ENCODE peak calls at places on chromosomes 3 and 15, in ten cellular contexts. One of them, this sample, is unnamed. For H3K27me3, the result is how much of the 10 kb centered on the place peaks cover.

GRCh38 chr15:92385096-92385495 is 8.6 kb upstream of the ST8SIA2 start:
- DNase-seq in right lobe of liver: no peak
- DNase-seq in PC-3: peak
- DNase-seq in tibial artery: no peak
- DNase-seq in cardiac muscle cell: no peak
- DNase-seq in prostate gland: no peak
- DNase-seq in body of pancreas: no peak
- DNase-seq in AG04450: no peak
- DNase-seq in mammary epithelial cell: peak
- DNase-seq in psoas muscle: no peak
- DNase-seq in this sample: no peak

GRCh38 chr3:126098391-126098858 is 14.5 kb upstream of the SLC41A3 start:
- DNase-seq in cardiac muscle cell: no peak
- DNase-seq in PC-3: no peak
- DNase-seq in AG04450: no peak
- DNase-seq in psoas muscle: no peak
- DNase-seq in mammary epithelial cell: no peak
- DNase-seq in right lobe of liver: no peak
- DNase-seq in prostate gland: no peak
- DNase-seq in body of pancreas: no peak
- DNase-seq in tibial artery: no peak
- DNase-seq in this sample: no peak

GRCh38 chr15:62850791-62851291 is 191.7 kb upstream of the TPM1 start:
- DNase-seq in right lobe of liver: no peak
- DNase-seq in PC-3: peak
- DNase-seq in tibial artery: no peak
- DNase-seq in mammary epithelial cell: peak
- DNase-seq in cardiac muscle cell: peak
- DNase-seq in psoas muscle: no peak
- DNase-seq in prostate gland: no peak
- DNase-seq in body of pancreas: no peak
- DNase-seq in AG04450: peak
- DNase-seq in this sample: no peak

GRCh38 chr15:58762731-58763130 is 8.4 kb upstream of the MINDY2 start:
- DNase-seq in AG04450: no peak
- DNase-seq in PC-3: no peak
- DNase-seq in cardiac muscle cell: no peak
- DNase-seq in tibial artery: no peak
- DNase-seq in mammary epithelial cell: no peak
- DNase-seq in body of pancreas: no peak
- DNase-seq in psoas muscle: no peak
- DNase-seq in right lobe of liver: no peak
- DNase-seq in prostate gland: no peak
- DNase-seq in this sample: no peak

GRCh38 chr15:70236306-70237103 is 138.8 kb upstream of the TLE3 start:
- DNase-seq in AG04450: peak
- DNase-seq in right lobe of liver: no peak
- DNase-seq in prostate gland: no peak
- DNase-seq in psoas muscle: no peak
- DNase-seq in mammary epithelial cell: peak
- DNase-seq in cardiac muscle cell: no peak
- DNase-seq in body of pancreas: no peak
- DNase-seq in tibial artery: no peak
- DNase-seq in PC-3: peak
- DNase-seq in this sample: no peak

GRCh38 chr3:43013743-43014155 is 34.6 kb downstream of the GASK1A start:
- DNase-seq in body of pancreas: no peak
- DNase-seq in PC-3: no peak
- DNase-seq in tibial artery: no peak
- DNase-seq in right lobe of liver: no peak
- DNase-seq in psoas muscle: no peak
- DNase-seq in mammary epithelial cell: no peak
- DNase-seq in prostate gland: no peak
- DNase-seq in AG04450: no peak
- DNase-seq in cardiac muscle cell: no peak
- DNase-seq in this sample: no peak

GRCh38 chr3:133542871-133543270 is 30.6 kb upstream of the CDV3 start:
- DNase-seq in prostate gland: no peak
- DNase-seq in psoas muscle: no peak
- DNase-seq in AG04450: no peak
- DNase-seq in body of pancreas: no peak
- DNase-seq in mammary epithelial cell: no peak
- DNase-seq in right lobe of liver: no peak
- DNase-seq in cardiac muscle cell: no peak
- DNase-seq in tibial artery: no peak
- DNase-seq in PC-3: no peak
- DNase-seq in this sample: no peak

GRCh38 chr3:129616713-129617112 is 10.2 kb upstream of the PLXND1 start:
- DNase-seq in prostate gland: no peak
- DNase-seq in tibial artery: peak
- DNase-seq in right lobe of liver: peak
- DNase-seq in body of pancreas: no peak
- DNase-seq in cardiac muscle cell: no peak
- DNase-seq in mammary epithelial cell: peak
- DNase-seq in AG04450: no peak
- DNase-seq in psoas muscle: no peak
- DNase-seq in PC-3: no peak
- DNase-seq in this sample: no peak

GRCh38 chr3:180059351-180059750 is 22.6 kb upstream of the PEX5L start:
- DNase-seq in body of pancreas: no peak
- DNase-seq in tibial artery: no peak
- DNase-seq in prostate gland: no peak
- DNase-seq in mammary epithelial cell: peak
- DNase-seq in PC-3: peak
- DNase-seq in AG04450: no peak
- DNase-seq in psoas muscle: no peak
- DNase-seq in right lobe of liver: no peak
- DNase-seq in cardiac muscle cell: no peak
- DNase-seq in this sample: no peak

GRCh38 chr3:186653079-186653710 is 12.6 kb upstream of the HRG start:
- DNase-seq in psoas muscle: no peak
- DNase-seq in tibial artery: no peak
- DNase-seq in cardiac muscle cell: no peak
- DNase-seq in body of pancreas: no peak
- DNase-seq in AG04450: no peak
- DNase-seq in mammary epithelial cell: no peak
- DNase-seq in right lobe of liver: no peak
- DNase-seq in prostate gland: no peak
- DNase-seq in PC-3: no peak
- DNase-seq in this sample: no peak

GRCh38 chr3:108117245-108117644 is 26.4 kb upstream of the CD47 start:
- DNase-seq in PC-3: peak
- DNase-seq in cardiac muscle cell: peak
- DNase-seq in tibial artery: no peak
- DNase-seq in right lobe of liver: no peak
- DNase-seq in psoas muscle: no peak
- DNase-seq in prostate gland: no peak
- DNase-seq in mammary epithelial cell: peak
- DNase-seq in AG04450: no peak
- DNase-seq in body of pancreas: no peak
- DNase-seq in this sample: no peak

DNA sequence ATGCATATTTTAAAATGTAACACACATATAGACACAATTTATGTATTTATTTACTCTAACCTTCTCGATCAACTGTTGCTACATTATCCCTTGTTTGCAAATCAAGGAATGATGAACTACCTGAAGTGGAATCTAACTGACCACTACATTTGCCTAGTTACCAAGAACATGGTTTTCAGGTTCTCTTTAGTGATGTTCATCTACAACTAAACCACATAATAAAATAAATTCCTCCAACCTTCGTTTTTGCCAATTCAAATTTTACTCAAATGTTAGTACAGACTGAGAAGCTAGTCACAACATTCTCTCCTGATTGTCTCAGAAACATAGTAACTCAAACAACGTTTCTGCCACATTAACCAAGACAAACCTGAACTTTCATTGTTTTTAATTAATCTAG is 521.9 kb downstream of the FOXP1 start:
- DNase-seq in AG04450: no peak
- DNase-seq in right lobe of liver: no peak
- DNase-seq in body of pancreas: no peak
- DNase-seq in cardiac muscle cell: no peak
- DNase-seq in mammary epithelial cell: no peak
- DNase-seq in PC-3: peak
- DNase-seq in prostate gland: no peak
- DNase-seq in psoas muscle: no peak
- DNase-seq in tibial artery: no peak
- DNase-seq in this sample: no peak
- H3K27ac ChIP-seq in AG04450: no peak
- H3K27ac ChIP-seq in right lobe of liver: no peak
- H3K27ac ChIP-seq in body of pancreas: no peak
- H3K27ac ChIP-seq in cardiac muscle cell: peak
- H3K27ac ChIP-seq in mammary epithelial cell: peak
- H3K27ac ChIP-seq in PC-3: peak
- H3K27ac ChIP-seq in prostate gland: peak
- H3K27ac ChIP-seq in psoas muscle: peak
- H3K27ac ChIP-seq in tibial artery: peak
- H3K27ac ChIP-seq in this sample: peak

GRCh38 chr3:157146664-157147082 is 13.3 kb downstream of the CCNL1 start:
- DNase-seq in tibial artery: no peak
- DNase-seq in AG04450: no peak
- DNase-seq in mammary epithelial cell: no peak
- DNase-seq in psoas muscle: no peak
- DNase-seq in right lobe of liver: no peak
- DNase-seq in prostate gland: no peak
- DNase-seq in PC-3: no peak
- DNase-seq in cardiac muscle cell: no peak
- DNase-seq in body of pancreas: no peak
- DNase-seq in this sample: no peak

GRCh38 chr3:157145566-157145965 is 14.4 kb downstream of the CCNL1 start:
- DNase-seq in right lobe of liver: no peak
- DNase-seq in cardiac muscle cell: no peak
- DNase-seq in psoas muscle: no peak
- DNase-seq in body of pancreas: no peak
- DNase-seq in AG04450: no peak
- DNase-seq in mammary epithelial cell: no peak
- DNase-seq in prostate gland: no peak
- DNase-seq in PC-3: no peak
- DNase-seq in tibial artery: no peak
- DNase-seq in this sample: no peak

GRCh38 chr3:157147099-157147803 is 12.7 kb downstream of the CCNL1 start:
- DNase-seq in mammary epithelial cell: no peak
- DNase-seq in cardiac muscle cell: no peak
- DNase-seq in AG04450: no peak
- DNase-seq in prostate gland: no peak
- DNase-seq in PC-3: no peak
- DNase-seq in psoas muscle: no peak
- DNase-seq in right lobe of liver: no peak
- DNase-seq in body of pancreas: no peak
- DNase-seq in tibial artery: no peak
- DNase-seq in this sample: no peak

GRCh38 chr3:157149136-157149696 is 10.7 kb downstream of the CCNL1 start:
- DNase-seq in AG04450: no peak
- DNase-seq in body of pancreas: no peak
- DNase-seq in psoas muscle: no peak
- DNase-seq in tibial artery: no peak
- DNase-seq in cardiac muscle cell: no peak
- DNase-seq in PC-3: no peak
- DNase-seq in mammary epithelial cell: no peak
- DNase-seq in prostate gland: no peak
- DNase-seq in right lobe of liver: no peak
- DNase-seq in this sample: no peak

GRCh38 chr3:157148123-157148889 is 11.6 kb downstream of the CCNL1 start:
- DNase-seq in AG04450: no peak
- DNase-seq in psoas muscle: no peak
- DNase-seq in cardiac muscle cell: no peak
- DNase-seq in tibial artery: no peak
- DNase-seq in prostate gland: no peak
- DNase-seq in PC-3: no peak
- DNase-seq in mammary epithelial cell: no peak
- DNase-seq in right lobe of liver: no peak
- DNase-seq in body of pancreas: no peak
- DNase-seq in this sample: no peak
- TF ChIP-seq CTCF in AG04450: no peak
- TF ChIP-seq CTCF in psoas muscle: no peak
- TF ChIP-seq CTCF in cardiac muscle cell: no peak
- TF ChIP-seq CTCF in tibial artery: no peak
- TF ChIP-seq CTCF in prostate gland: no peak
- TF ChIP-seq CTCF in PC-3: no peak
- TF ChIP-seq CTCF in mammary epithelial cell: no peak
- TF ChIP-seq CTCF in right lobe of liver: no peak
- TF ChIP-seq CTCF in body of pancreas: no peak
- TF ChIP-seq CTCF in this sample: no peak

GRCh38 chr3:171231361-171231760 is 204.8 kb upstream of the SLC2A2 start:
- DNase-seq in psoas muscle: no peak
- DNase-seq in prostate gland: no peak
- DNase-seq in AG04450: no peak
- DNase-seq in mammary epithelial cell: peak
- DNase-seq in tibial artery: no peak
- DNase-seq in right lobe of liver: no peak
- DNase-seq in cardiac muscle cell: no peak
- DNase-seq in PC-3: no peak
- DNase-seq in body of pancreas: no peak
- DNase-seq in this sample: no peak
- H3K27me3 ChIP-seq in psoas muscle: under half
- H3K27me3 ChIP-seq in prostate gland: under half
- H3K27me3 ChIP-seq in AG04450: under half
- H3K27me3 ChIP-seq in mammary epithelial cell: under half
- H3K27me3 ChIP-seq in tibial artery: under half
- H3K27me3 ChIP-seq in right lobe of liver: under half
- H3K27me3 ChIP-seq in cardiac muscle cell: under half
- H3K27me3 ChIP-seq in PC-3: under half
- H3K27me3 ChIP-seq in body of pancreas: under half
- H3K27me3 ChIP-seq in this sample: under half

GRCh38 chr15:41928100-41928499 is 34.2 kb upstream of the SPTBN5 start:
- DNase-seq in AG04450: no peak
- DNase-seq in PC-3: peak
- DNase-seq in tibial artery: peak
- DNase-seq in body of pancreas: no peak
- DNase-seq in prostate gland: no peak
- DNase-seq in right lobe of liver: no peak
- DNase-seq in psoas muscle: no peak
- DNase-seq in cardiac muscle cell: no peak
- DNase-seq in mammary epithelial cell: no peak
- DNase-seq in this sample: no peak

GRCh38 chr15:41930867-41931222 is 37.0 kb upstream of the SPTBN5 start:
- DNase-seq in psoas muscle: no peak
- DNase-seq in tibial artery: no peak
- DNase-seq in right lobe of liver: no peak
- DNase-seq in PC-3: no peak
- DNase-seq in mammary epithelial cell: no peak
- DNase-seq in body of pancreas: no peak
- DNase-seq in AG04450: no peak
- DNase-seq in prostate gland: no peak
- DNase-seq in cardiac muscle cell: no peak
- DNase-seq in this sample: no peak

GRCh38 chr15:41927516-41927915 is 33.7 kb upstream of the SPTBN5 start:
- DNase-seq in PC-3: no peak
- DNase-seq in mammary epithelial cell: no peak
- DNase-seq in body of pancreas: no peak
- DNase-seq in right lobe of liver: no peak
- DNase-seq in AG04450: no peak
- DNase-seq in tibial artery: no peak
- DNase-seq in cardiac muscle cell: no peak
- DNase-seq in psoas muscle: no peak
- DNase-seq in prostate gland: no peak
- DNase-seq in this sample: no peak

GRCh38 chr15:41930221-41930866 is 36.5 kb upstream of the SPTBN5 start:
- DNase-seq in body of pancreas: no peak
- DNase-seq in right lobe of liver: no peak
- DNase-seq in AG04450: peak
- DNase-seq in cardiac muscle cell: no peak
- DNase-seq in PC-3: peak
- DNase-seq in mammary epithelial cell: peak
- DNase-seq in tibial artery: peak
- DNase-seq in prostate gland: no peak
- DNase-seq in psoas muscle: peak
- DNase-seq in this sample: no peak

GRCh38 chr15:41928637-41929620 is 35.1 kb upstream of the SPTBN5 start:
- DNase-seq in PC-3: peak
- DNase-seq in mammary epithelial cell: no peak
- DNase-seq in psoas muscle: peak
- DNase-seq in cardiac muscle cell: no peak
- DNase-seq in AG04450: no peak
- DNase-seq in right lobe of liver: no peak
- DNase-seq in tibial artery: peak
- DNase-seq in body of pancreas: no peak
- DNase-seq in prostate gland: no peak
- DNase-seq in this sample: no peak
- H3K27ac ChIP-seq in PC-3: peak
- H3K27ac ChIP-seq in mammary epithelial cell: no peak
- H3K27ac ChIP-seq in psoas muscle: peak
- H3K27ac ChIP-seq in cardiac muscle cell: peak
- H3K27ac ChIP-seq in AG04450: peak
- H3K27ac ChIP-seq in right lobe of liver: peak
- H3K27ac ChIP-seq in tibial artery: peak
- H3K27ac ChIP-seq in body of pancreas: peak
- H3K27ac ChIP-seq in prostate gland: peak
- H3K27ac ChIP-seq in this sample: peak

This sample was measured in dorsolateral prefrontal cortex.